ENCODE peak calls at places on chromosomes 2 and 18, in ten cellular contexts. X is neuronal stem cell, J is PC-9, C is fibroblast of lung, L is PC-3, Q is MM.1S, R is HCT116, W is mammary epithelial cell, V is GM23338, G is H1. Y is an unnamed sample.

GRCh38 chr2:12305931-12306330 is 410.8 kb upstream of the TRIB2 start:
- DNase-seq in J (no peak), L (no peak), W (no peak), G (no peak), Q (no peak), R (no peak), X (no peak), V (no peak), C (no peak), Y (no peak)

GRCh38 chr2:15896859-15897258 is 43.5 kb upstream of the MYCN start:
- DNase-seq in C (no peak), J (no peak), L (no peak), X (no peak), R (no peak), W (no peak), G (no peak), Q (no peak), V (no peak), Y (no peak)

GRCh38 chr2:135050684-135051083 is 1.4 kb upstream of the RAB3GAP1 start:
- DNase-seq in W (no peak), X (no peak), J (no peak), C (no peak), Q (no peak), R (no peak), L (no peak), G (no peak), V (no peak), Y (no peak)

GRCh38 chr18:9578306-9578705 is 36.1 kb downstream of the PPP4R1 start:
- DNase-seq in X (no peak), L (peak; percentile 24), C (no peak), R (no peak), Q (no peak), G (no peak), V (no peak), J (no peak), W (peak; percentile 24), Y (peak; percentile 12)

GRCh38 chr2:41994177-41994576 is 53.6 kb upstream of the PKDCC start:
- DNase-seq in G (no peak), Q (no peak), V (no peak), W (no peak), L (no peak), R (no peak), X (no peak), J (no peak), C (peak; percentile 53), Y (no peak)

GRCh38 chr2:10063566-10063965 is 16.6 kb downstream of the CYS1 start:
- DNase-seq in R (no peak), G (no peak), C (no peak), X (no peak), L (no peak), W (no peak), Q (no peak), V (no peak), J (no peak), Y (no peak)

GRCh38 chr2:10778724-10779115 is 33.9 kb downstream of the PDIA6 start:
- DNase-seq in C (no peak), G (no peak), L (no peak), J (no peak), X (no peak), V (no peak), W (no peak), R (no peak), Q (no peak), Y (no peak)

GRCh38 chr2:104321800-104322164 is 532.1 kb upstream of the POU3F3 start:
- DNase-seq in Q (no peak), L (no peak), J (no peak), G (no peak), V (no peak), X (no peak), C (no peak), W (no peak), R (no peak), Y (no peak)

GRCh38 chr18:21463718-21464117 is 136.8 kb downstream of the ESCO1 start:
- DNase-seq in L (no peak), X (no peak), W (no peak), G (no peak), J (no peak), C (no peak), V (no peak), Q (no peak), R (no peak), Y (no peak)

GRCh38 chr18:71665131-71665530 is 879.0 kb downstream of the CBLN2 start:
- DNase-seq in C (peak; percentile 36), G (no peak), Q (no peak), J (no peak), X (no peak), R (no peak), V (no peak), L (peak; percentile 43), W (no peak), Y (no peak)

GRCh38 chr18:22667616-22668422 is 250.1 kb upstream of the CTAGE1 start:
- DNase-seq in C (peak; percentile 90), Q (no peak), J (peak; percentile 53), R (peak; percentile 34), V (no peak), L (peak; percentile 91), X (no peak), W (peak; percentile 94), G (no peak), Y (peak; percentile 25)

GRCh38 chr2:149141046-149141445 is 102.5 kb downstream of the LYPD6B start:
- DNase-seq in J (no peak), G (no peak), V (no peak), W (no peak), R (no peak), L (peak; percentile 10), C (no peak), Q (no peak), X (no peak), Y (no peak)

GRCh38 chr2:223724831-223725230 is 112.6 kb downstream of the AP1S3 start:
- DNase-seq in W (no peak), C (peak; percentile 28), V (no peak), R (no peak), X (no peak), Q (no peak), J (no peak), G (no peak), L (no peak), Y (no peak)

GRCh38 chr2:36359006-36359580 is 3.5 kb downstream of the CRIM1 start:
- DNase-seq in Q (peak; percentile 32), J (no peak), W (no peak), L (peak; percentile 60), C (peak; percentile 68), R (no peak), G (no peak), V (no peak), X (no peak), Y (no peak)
- H3K4me3 ChIP-seq in Q (no peak overlapping the region), J (peak overlapping the region; percentile 67), W (peak overlapping the region; percentile 87), L (peak overlapping the region; percentile 90), C (peak overlapping the region; percentile 82), R (no peak overlapping the region), G (peak overlapping the region; percentile 93), V (peak overlapping the region; percentile 95), X (no peak overlapping the region), Y (no peak overlapping the region)

GRCh38 chr2:45585267-45585861 is 25.7 kb downstream of the SRBD1 start:
- DNase-seq in R (peak; percentile 26), J (no peak), C (peak; percentile 75), V (peak; percentile 48), Q (peak; percentile 53), X (no peak), L (peak; percentile 72), W (peak; percentile 32), G (no peak), Y (peak; percentile 14)
- H2AFZ ChIP-seq in R (no peak overlapping the region), J (no peak overlapping the region), C (no peak overlapping the region), V (no peak overlapping the region), Q (no peak overlapping the region), X (no peak overlapping the region), L (no peak overlapping the region), W (no peak overlapping the region), G (no peak overlapping the region), Y (no peak overlapping the region)

GRCh38 chr2:230716588-230716987 is 3.9 kb downstream of the CAB39 start:
- DNase-seq in J (no peak), R (no peak), W (no peak), G (no peak), X (no peak), V (no peak), C (no peak), Q (no peak), L (no peak), Y (no peak)

GRCh38 chr2:230714122-230714453 is 1.4 kb downstream of the CAB39 start:
- DNase-seq in X (peak; percentile 9), Q (peak; percentile 27), J (no peak), W (peak; percentile 72), C (peak; percentile 84), V (peak; percentile 47), G (no peak), L (peak; percentile 83), R (no peak), Y (peak; percentile 47)

GRCh38 chr2:230715201-230715600 is 2.6 kb downstream of the CAB39 start:
- DNase-seq in L (no peak), V (no peak), R (no peak), G (no peak), J (no peak), C (peak; percentile 61), W (no peak), X (no peak), Q (no peak), Y (no peak)

GRCh38 chr2:230719340-230719739 is 6.7 kb downstream of the CAB39 start:
- DNase-seq in C (no peak), G (no peak), R (no peak), Q (no peak), L (no peak), X (no peak), W (no peak), J (no peak), V (no peak), Y (no peak)

GRCh38 chr2:230717595-230717994 is 5.0 kb downstream of the CAB39 start:
- DNase-seq in X (peak; percentile 12), R (no peak), W (no peak), L (no peak), V (peak; percentile 62), Q (no peak), J (no peak), C (no peak), G (no peak), Y (no peak)
- H3K4me3 ChIP-seq in X (no peak overlapping the region), R (no peak overlapping the region), W (no peak overlapping the region), L (no peak overlapping the region), V (peak overlapping the region; percentile 26), Q (no peak overlapping the region), J (no peak overlapping the region), C (no peak overlapping the region), G (peak overlapping the region; percentile 29), Y (no peak overlapping the region)

GRCh38 chr18:12315911-12316310 is 7.9 kb downstream of the TUBB6 start:
- DNase-seq in V (no peak), C (no peak), J (no peak), Q (no peak), W (no peak), G (no peak), R (no peak), L (no peak), X (no peak), Y (no peak)

GRCh38 chr18:12314586-12315305 is 6.7 kb downstream of the TUBB6 start:
- DNase-seq in X (no peak), L (no peak), C (no peak), Q (peak; percentile 53), V (no peak), G (no peak), J (no peak), R (no peak), W (no peak), Y (no peak)

GRCh38 chr18:12313530-12314245 is 5.6 kb downstream of the TUBB6 start:
- DNase-seq in X (no peak), G (no peak), Q (no peak), C (no peak), L (no peak), J (no peak), V (no peak), W (no peak), R (no peak), Y (no peak)

GRCh38 chr18:12317664-12318333 is 9.8 kb downstream of the TUBB6 start:
- DNase-seq in G (no peak), V (no peak), L (no peak), Q (no peak), J (no peak), C (peak; percentile 54), X (no peak), R (no peak), W (no peak), Y (peak; percentile 56)

GRCh38 chr18:12315481-12315880 is 7.4 kb downstream of the TUBB6 start:
- DNase-seq in J (no peak), C (no peak), X (no peak), G (no peak), V (no peak), L (no peak), W (no peak), R (no peak), Q (no peak), Y (no peak)
- H2AFZ ChIP-seq in J (no peak overlapping the region), C (no peak overlapping the region), X (no peak overlapping the region), G (no peak overlapping the region), V (no peak overlapping the region), L (no peak overlapping the region), W (no peak overlapping the region), R (no peak overlapping the region), Q (no peak overlapping the region), Y (no peak overlapping the region)